ENCODE peak calls at places on chromosomes 1 and 21, in eight cellular contexts. C is ovary, H is A549, U is IMR-90, D is prostate gland, Q is uterus, Z is transverse colon, T is endothelial cell of umbilical vein. R is an unnamed sample.

GRCh38 chr1:83102630-83103071 is 896.3 kb downstream of the TTLL7 start:
- DNase-seq in C (no peak), H (no peak), U (peak), D (no peak), Q (no peak), Z (no peak), T (no peak), R (no peak)

GRCh38 chr1:48661726-48662483 is 114.8 kb downstream of the BEND5 start:
- DNase-seq in C (no peak), H (no peak), U (no peak), D (no peak), Q (no peak), Z (no peak), T (no peak), R (no peak)

GRCh38 chr1:234936631-234937389 is 191.8 kb downstream of the TOMM20 start:
- DNase-seq in C (no peak), H (no peak), U (no peak), D (no peak), Q (no peak), Z (no peak), T (no peak), R (no peak)

GRCh38 chr21:45580181-45580575 is 37.9 kb upstream of the SLC19A1 start:
- DNase-seq in C (no peak), H (no peak), U (no peak), D (no peak), Q (no peak), Z (peak), T (no peak), R (peak)

GRCh38 chr1:106378261-106378660 is 678.2 kb upstream of the PRMT6 start:
- DNase-seq in C (no peak), H (no peak), U (no peak), D (no peak), Q (no peak), Z (no peak), T (no peak), R (no peak)

GRCh38 chr1:61616830-61617229 is 108.1 kb downstream of the TM2D1 start:
- DNase-seq in C (no peak), H (peak), U (no peak), D (no peak), Q (no peak), Z (no peak), T (no peak), R (no peak)

GRCh38 chr1:180522204-180522497 is 19.8 kb upstream of the ACBD6 start:
- DNase-seq in C (no peak), H (no peak), U (no peak), D (peak), Q (no peak), Z (no peak), T (no peak), R (no peak)

GRCh38 chr1:116091083-116091482 is 20.1 kb upstream of the MAB21L3 start:
- DNase-seq in C (no peak), H (no peak), U (no peak), D (no peak), Q (no peak), Z (no peak), T (no peak), R (no peak)

GRCh38 chr1:179677882-179678281 is 65.2 kb upstream of the FAM163A start:
- DNase-seq in C (no peak), H (no peak), U (no peak), D (no peak), Q (no peak), Z (no peak), T (no peak), R (no peak)

GRCh38 chr1:205074513-205074912 is 9.7 kb downstream of the TMEM81 start:
- DNase-seq in C (no peak), H (no peak), U (peak), D (no peak), Q (no peak), Z (no peak), T (no peak), R (no peak)

GRCh38 chr1:67120855-67121619 is 13.7 kb downstream of the C1orf141 start:
- DNase-seq in C (no peak), H (no peak), U (no peak), D (no peak), Q (no peak), Z (no peak), T (no peak), R (no peak)

GRCh38 chr1:179175011-179175934 is 54.2 kb downstream of the ABL2 start:
- DNase-seq in C (no peak), H (peak), U (peak), D (peak), Q (no peak), Z (no peak), T (no peak), R (no peak)

GRCh38 chr1:26996024-26996423 is 2.5 kb downstream of the TRNP1 start:
- DNase-seq in C (no peak), H (peak), U (peak), D (no peak), Q (no peak), Z (no peak), T (no peak), R (no peak)

GRCh38 chr1:97047412-97047793 is 325.8 kb downstream of the PTBP2 start:
- DNase-seq in C (no peak), H (no peak), U (no peak), D (no peak), Q (no peak), Z (no peak), T (no peak), R (no peak)

GRCh38 chr1:35178874-35179380 is 14.0 kb downstream of the SFPQ start:
- DNase-seq in C (no peak), H (no peak), U (no peak), D (no peak), Q (no peak), Z (no peak), T (no peak), R (no peak)

GRCh38 chr1:148263906-148264255 is 111.8 kb upstream of the NBPF11 start:
- DNase-seq in C (no peak), H (no peak), U (no peak), D (peak), Q (no peak), Z (peak), T (no peak), R (peak)

GRCh38 chr1:148264374-148265276 is 112.5 kb upstream of the NBPF11 start:
- DNase-seq in C (peak), H (peak), U (peak), D (no peak), Q (peak), Z (no peak), T (peak), R (no peak)

DNA sequence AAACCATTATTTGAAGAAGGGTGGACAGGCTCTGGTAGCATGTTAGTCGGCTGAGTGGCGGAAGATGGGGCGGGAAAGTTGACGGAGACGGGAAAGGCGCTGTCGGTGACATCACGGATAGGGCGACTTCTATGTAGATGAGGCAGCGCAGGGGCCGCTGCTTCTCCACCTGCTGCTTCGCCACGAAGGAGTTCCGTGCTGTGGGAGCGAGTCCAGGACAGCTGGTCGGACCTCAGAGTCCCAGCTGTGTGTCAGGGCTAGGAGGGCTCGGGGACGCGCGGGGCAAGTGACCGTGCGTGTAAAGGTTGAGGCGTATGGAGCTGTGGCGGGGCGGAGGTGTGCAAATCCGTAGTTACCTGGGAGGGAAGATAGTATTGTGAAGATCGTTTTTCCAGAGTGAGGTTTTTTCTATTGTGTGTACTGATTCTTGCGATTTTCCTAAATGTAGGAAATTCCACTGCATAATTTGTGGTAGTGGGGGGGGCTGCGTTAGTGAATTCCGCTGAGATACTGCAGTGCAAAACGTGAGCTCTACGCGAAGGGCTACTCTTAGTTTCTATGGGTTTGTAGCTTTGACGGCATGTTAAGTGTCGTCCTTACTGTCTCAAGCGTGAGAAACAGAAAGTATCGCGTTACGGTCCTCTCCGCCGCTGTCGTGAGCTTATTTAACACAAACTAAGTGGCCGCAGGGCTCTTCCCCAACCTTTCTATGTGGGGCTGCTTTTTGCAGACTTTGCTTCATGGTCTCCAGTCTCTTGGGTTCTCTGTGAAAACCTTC is 111.2 kb upstream of the NBPF11 start:
- DNase-seq in C (peak), H (peak), U (peak), D (peak), Q (peak), Z (peak), T (peak), R (peak)
- TF ChIP-seq POLR2A in C (peak), H (peak), U (peak), D (peak), Q (peak), Z (peak), T (peak), R (no peak)

GRCh38 chr1:95115708-95116137 is 1.4 kb upstream of the TLCD4 start:
- DNase-seq in C (no peak), H (no peak), U (no peak), D (no peak), Q (no peak), Z (no peak), T (no peak), R (no peak)

GRCh38 chr1:95116666-95117206 is 419 bp upstream of the TLCD4 start:
- DNase-seq in C (peak), H (peak), U (peak), D (peak), Q (peak), Z (peak), T (peak), R (peak)

GRCh38 chr1:95118019-95118499 is 904 bp downstream of the TLCD4 start:
- DNase-seq in C (no peak), H (peak), U (no peak), D (peak), Q (no peak), Z (peak), T (no peak), R (no peak)

GRCh38 chr1:95113684-95114083 is 3.5 kb upstream of the TLCD4 start:
- DNase-seq in C (no peak), H (no peak), U (no peak), D (no peak), Q (no peak), Z (no peak), T (no peak), R (no peak)

DNA sequence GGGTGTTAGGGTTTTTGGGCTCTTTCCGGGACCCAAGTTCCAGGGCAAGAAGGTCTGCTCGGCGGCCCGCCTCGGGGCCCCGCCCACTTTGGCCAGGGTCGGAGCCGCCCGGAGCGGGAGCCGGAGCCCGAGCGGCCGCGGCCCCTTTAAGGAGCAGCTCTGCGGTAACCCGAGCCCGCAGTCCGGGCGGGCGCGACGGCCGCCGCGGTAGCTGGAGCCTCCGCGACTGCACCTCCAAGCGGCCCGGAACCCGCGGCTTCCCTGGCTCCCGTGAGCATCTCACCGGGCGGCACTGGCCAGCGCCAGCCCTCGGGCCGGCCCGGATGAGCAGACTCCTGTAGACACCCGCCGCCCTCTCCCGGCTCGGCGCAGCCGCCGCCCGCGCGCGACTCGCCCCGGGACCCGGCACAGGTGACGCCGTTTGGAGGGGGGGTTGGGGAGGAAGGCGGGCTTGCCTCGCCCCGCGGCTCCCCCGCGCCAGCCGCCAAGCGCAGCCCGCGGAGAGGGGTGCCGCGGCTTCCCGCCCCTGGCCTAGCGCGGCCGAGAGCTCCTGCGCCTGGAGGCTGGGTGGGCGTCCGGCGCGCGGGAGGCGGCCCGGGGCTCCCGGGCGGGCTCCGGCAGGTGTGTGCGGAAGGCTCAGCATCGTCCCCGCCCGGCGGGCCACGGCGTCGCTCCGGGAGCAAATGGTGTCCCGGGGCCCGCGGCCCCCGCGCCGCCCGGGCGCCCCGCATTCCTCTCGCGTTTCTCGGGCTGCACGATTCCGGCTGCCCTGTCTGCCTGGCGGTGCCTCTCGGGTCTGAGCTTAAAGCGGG is at the start of gene TLCD4:
- DNase-seq in C (peak), H (peak), U (peak), D (peak), Q (peak), Z (peak), T (no peak), R (peak)
- TF ChIP-seq POLR2A in C (no peak), H (peak), U (no peak), D (peak), Q (peak), Z (peak), T (no peak), R (no peak)

GRCh38 chr1:9416918-9417500 is 122.3 kb upstream of the SLC25A33 start:
- DNase-seq in C (no peak), H (no peak), U (no peak), D (no peak), Q (no peak), Z (no peak), T (no peak), R (no peak)
- TF ChIP-seq POLR2A in C (no peak), H (no peak), U (no peak), D (no peak), Q (no peak), Z (no peak), T (no peak), R (no peak)

GRCh38 chr1:31413405-31414005 is 492 bp downstream of the SERINC2 start:
- DNase-seq in C (peak), H (peak), U (no peak), D (peak), Q (peak), Z (peak), T (peak), R (peak)
- TF ChIP-seq POLR2A in C (no peak), H (no peak), U (no peak), D (peak), Q (no peak), Z (peak), T (no peak), R (no peak)

GRCh38 chr1:100265931-100266830 is at the start of gene RTCA:
- DNase-seq in C (peak), H (peak), U (peak), D (peak), Q (peak), Z (peak), T (peak), R (peak)
- TF ChIP-seq POLR2A in C (peak), H (peak), U (no peak), D (peak), Q (peak), Z (peak), T (peak), R (no peak)

GRCh38 chr1:30147188-30147587 is 576.2 kb downstream of the MATN1 start:
- DNase-seq in C (no peak), H (no peak), U (no peak), D (no peak), Q (no peak), Z (no peak), T (no peak), R (no peak)
- TF ChIP-seq POLR2A in C (no peak), H (no peak), U (no peak), D (no peak), Q (no peak), Z (no peak), T (no peak), R (no peak)

GRCh38 chr1:36383240-36383639 is 2.5 kb downstream of the STK40 start:
- DNase-seq in C (peak), H (no peak), U (no peak), D (no peak), Q (no peak), Z (no peak), T (no peak), R (peak)

GRCh38 chr1:36385410-36386261 is at the start of gene STK40:
- DNase-seq in C (peak), H (peak), U (peak), D (peak), Q (peak), Z (peak), T (peak), R (peak)

GRCh38 chr1:36387141-36387949 is 1.6 kb upstream of the STK40 start:
- DNase-seq in C (no peak), H (no peak), U (peak), D (no peak), Q (peak), Z (no peak), T (no peak), R (no peak)

GRCh38 chr1:36384542-36385409 is 948 bp downstream of the STK40 start:
- DNase-seq in C (peak), H (peak), U (no peak), D (peak), Q (peak), Z (peak), T (peak), R (peak)

GRCh38 chr1:36386262-36387140 is 777 bp upstream of the STK40 start:
- DNase-seq in C (peak), H (peak), U (peak), D (peak), Q (peak), Z (peak), T (peak), R (peak)
- TF ChIP-seq POLR2A in C (peak), H (peak), U (peak), D (peak), Q (peak), Z (peak), T (peak), R (peak)

GRCh38 chr21:33393348-33393747 is 9.9 kb upstream of the IFNGR2 start:
- DNase-seq in C (no peak), H (no peak), U (no peak), D (no peak), Q (no peak), Z (no peak), T (no peak), R (no peak)

GRCh38 chr21:33395866-33396265 is 7.3 kb upstream of the IFNGR2 start:
- DNase-seq in C (no peak), H (no peak), U (peak), D (no peak), Q (no peak), Z (no peak), T (no peak), R (no peak)

GRCh38 chr21:33390479-33390878 is 12.7 kb upstream of the IFNGR2 start:
- DNase-seq in C (no peak), H (no peak), U (no peak), D (no peak), Q (no peak), Z (no peak), T (no peak), R (no peak)

GRCh38 chr21:33394260-33394659 is 9.0 kb upstream of the IFNGR2 start:
- DNase-seq in C (no peak), H (no peak), U (no peak), D (no peak), Q (no peak), Z (peak), T (no peak), R (peak)

GRCh38 chr21:33392586-33392985 is 10.6 kb upstream of the IFNGR2 start:
- DNase-seq in C (no peak), H (no peak), U (no peak), D (no peak), Q (no peak), Z (no peak), T (no peak), R (no peak)
- TF ChIP-seq POLR2A in C (no peak), H (no peak), U (no peak), D (no peak), Q (no peak), Z (no peak), T (no peak), R (no peak)

DNA sequence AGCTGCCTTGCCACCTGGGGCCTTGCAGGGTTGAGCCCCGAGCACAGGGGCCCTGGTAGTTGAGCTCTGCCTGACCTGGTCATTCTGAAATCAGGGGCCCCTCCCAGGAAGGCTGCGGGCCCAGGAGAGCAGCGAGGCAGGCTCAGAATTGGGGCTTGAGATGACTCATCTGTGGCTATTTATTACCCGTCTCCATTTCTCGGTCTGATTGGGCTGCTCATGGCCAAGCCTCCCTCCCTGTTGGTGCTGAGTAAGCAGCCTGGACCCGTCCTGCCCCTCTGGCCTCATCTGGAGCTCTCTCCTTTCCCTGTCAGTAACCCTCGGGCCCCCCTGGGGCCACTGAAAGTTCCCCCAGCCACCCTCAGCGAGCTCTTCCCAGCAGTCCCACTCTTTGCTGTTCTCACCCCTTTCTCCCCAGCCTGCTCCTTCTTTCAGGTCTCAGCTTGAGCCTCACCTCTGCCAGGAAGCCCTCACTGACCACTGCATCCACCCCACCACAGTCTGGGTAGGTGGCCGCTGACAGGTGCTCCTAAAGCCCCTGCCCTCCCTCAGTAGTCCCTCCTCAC is 11.0 kb upstream of the TNFRSF8 start:
- DNase-seq in C (peak), H (peak), U (peak), D (no peak), Q (peak), Z (peak), T (no peak), R (no peak)
- TF ChIP-seq POLR2A in C (no peak), H (no peak), U (no peak), D (no peak), Q (no peak), Z (no peak), T (no peak), R (no peak)

GRCh38 chr1:56477164-56478111 is 101.9 kb downstream of the PLPP3 start:
- DNase-seq in C (peak), H (no peak), U (peak), D (no peak), Q (peak), Z (peak), T (peak), R (peak)
- TF ChIP-seq POLR2A in C (peak), H (no peak), U (no peak), D (no peak), Q (peak), Z (peak), T (no peak), R (no peak)

R was measured in stomach.